ENCODE peak calls at places on chromosomes 5 and 9, in six cellular contexts. T is H1, E is mesendoderm, D is IMR-90, I is H9, B is mesenchymal stem cell. M is an unnamed sample.
A peak's percentile ranks its signal among the peaks of the same experiment; 100 is the strongest.

GRCh38 chr5:172450861-172451695 is 3.2 kb downstream of the SH3PXD2B start:
- DNase-seq in D (no peak), B (peak; percentile 57), I (peak; percentile 70), E (peak; percentile 75), T (peak; percentile 81), M (no peak)

GRCh38 chr9:129878253-129878652 is 43.0 kb downstream of the USP20 start:
- DNase-seq in T (no peak), D (no peak), I (no peak), B (no peak), E (no peak), M (no peak)

GRCh38 chr9:133528887-133529262 is 4.1 kb upstream of the MYMK start:
- DNase-seq in D (no peak), T (no peak), I (no peak), E (no peak), B (no peak), M (no peak)

GRCh38 chr9:108844856-108845255 is 10.9 kb downstream of the ACTL7B start:
- DNase-seq in B (no peak), T (no peak), D (no peak), I (no peak), E (no peak), M (no peak)

GRCh38 chr5:123705741-123706140 is 193.8 kb downstream of the CSNK1G3 start:
- DNase-seq in T (no peak), E (no peak), I (no peak), B (no peak), D (peak; percentile 66), M (no peak)

GRCh38 chr9:95003694-95004451 is 277.4 kb downstream of the AOPEP start:
- DNase-seq in D (peak; percentile 53), B (peak; percentile 60), E (peak; percentile 64), I (peak; percentile 63), T (no peak), M (no peak)

GRCh38 chr9:3441197-3441816 is 84.5 kb downstream of the RFX3 start:
- DNase-seq in B (peak; percentile 71), I (peak; percentile 42), T (no peak), D (peak; percentile 77), E (peak; percentile 70), M (no peak)

GRCh38 chr9:95264954-95265615 is 52.4 kb downstream of the FANCC start:
- DNase-seq in E (peak; percentile 48), I (no peak), T (no peak), B (peak; percentile 52), D (peak; percentile 75), M (no peak)

GRCh38 chr9:76018244-76018643 is 127.8 kb downstream of the PCSK5 start:
- DNase-seq in E (no peak), B (no peak), I (no peak), T (no peak), D (no peak), M (no peak)

GRCh38 chr9:10961883-10962282 is 349.1 kb upstream of the PTPRD start:
- DNase-seq in E (no peak), I (no peak), T (no peak), D (no peak), B (no peak), M (no peak)

GRCh38 chr9:81534138-81534865 is 155.0 kb downstream of the TLE1 start:
- DNase-seq in E (no peak), D (peak; percentile 62), T (no peak), I (no peak), B (peak; percentile 43), M (no peak)

GRCh38 chr9:114738581-114739316 is 56.8 kb upstream of the TEX48 start:
- DNase-seq in I (peak; percentile 65), B (peak; percentile 89), D (peak; percentile 89), T (peak; percentile 78), E (peak; percentile 85), M (peak; percentile 60)

GRCh38 chr5:144183254-144183889 is 12.7 kb downstream of the KCTD16 start:
- DNase-seq in E (no peak), D (peak; percentile 85), I (no peak), B (peak; percentile 43), T (no peak), M (no peak)

GRCh38 chr5:128426090-128426534 is 111.9 kb downstream of the FBN2 start:
- DNase-seq in D (no peak), B (no peak), E (no peak), I (no peak), T (no peak), M (no peak)

GRCh38 chr9:122180633-122181032 is 20.9 kb downstream of the MORN5 start:
- DNase-seq in E (no peak), T (no peak), D (peak; percentile 88), B (peak; percentile 72), I (no peak), M (no peak)

GRCh38 chr5:174972291-174972690 is 247.9 kb downstream of the MSX2 start:
- DNase-seq in I (no peak), T (no peak), E (no peak), D (no peak), B (no peak), M (no peak)

GRCh38 chr5:176174345-176175025 is 63.7 kb upstream of the SIMC1 start:
- DNase-seq in I (no peak), E (no peak), T (peak; percentile 35), D (no peak), B (no peak), M (no peak)

DNA sequence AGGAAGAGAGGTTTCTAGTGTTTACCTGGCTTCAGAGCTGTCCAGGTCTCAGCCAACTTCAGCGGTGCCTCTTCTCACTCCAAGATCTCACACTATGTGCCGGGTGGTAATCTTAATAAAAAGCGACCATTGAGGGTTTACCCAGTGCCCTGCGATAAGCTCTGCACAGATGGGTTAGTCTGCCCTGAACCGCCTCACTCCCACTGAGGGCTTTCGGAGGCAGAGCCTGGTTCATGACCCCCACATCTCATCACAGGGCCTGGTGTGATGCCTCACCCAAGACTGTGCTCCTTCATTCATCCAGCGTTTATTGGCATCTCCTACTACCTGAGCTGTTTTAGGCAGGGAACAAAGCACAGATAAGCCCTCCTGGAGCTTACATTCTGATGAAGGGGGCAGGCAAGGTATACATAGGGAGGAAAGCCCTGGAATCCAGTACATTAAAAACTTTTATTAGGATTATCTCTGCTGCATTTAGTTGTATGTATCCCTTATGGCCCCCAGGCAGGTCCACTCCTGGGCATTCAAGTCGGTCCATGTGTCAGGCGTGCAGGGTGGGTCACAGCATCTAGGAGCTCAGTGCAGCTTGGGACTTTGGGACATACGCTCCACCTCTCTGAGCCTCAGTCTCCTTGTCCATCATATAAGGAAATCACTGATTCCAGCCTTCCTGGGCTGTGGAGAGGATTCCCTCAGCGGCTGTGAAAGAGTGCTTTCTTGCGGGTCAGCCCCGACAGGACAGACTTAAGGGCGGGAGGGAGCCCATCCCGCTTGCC is 613 bp upstream of the COL15A1 start:
- DNase-seq in E (no peak), T (no peak), I (no peak), B (peak; percentile 14), D (no peak), M (no peak)
- H2BK15ac ChIP-seq in E (no peak overlapping the region), T (no peak overlapping the region), I (no peak overlapping the region), B (no peak overlapping the region), D (no peak overlapping the region), M (peak overlapping the region; percentile 76)

GRCh38 chr5:151066920-151067319 is 13.9 kb downstream of the TNIP1 start:
- DNase-seq in B (no peak), T (no peak), E (no peak), I (no peak), D (no peak), M (no peak)

GRCh38 chr5:151067632-151068031 is 13.2 kb downstream of the TNIP1 start:
- DNase-seq in D (no peak), T (no peak), I (no peak), B (no peak), E (no peak), M (no peak)

GRCh38 chr5:151064916-151065499 is 15.8 kb downstream of the TNIP1 start:
- DNase-seq in T (no peak), E (no peak), B (no peak), I (no peak), D (no peak), M (no peak)

GRCh38 chr5:151063590-151063989 is 17.2 kb downstream of the TNIP1 start:
- DNase-seq in D (no peak), T (no peak), E (no peak), I (no peak), B (no peak), M (no peak)

GRCh38 chr5:151065609-151066008 is 15.2 kb downstream of the TNIP1 start:
- DNase-seq in T (no peak), D (no peak), B (no peak), I (no peak), E (no peak), M (no peak)
- H3K4me1 ChIP-seq in T (peaks cover 3% of the 10 kb centered on the region), D (peaks cover 42% of the 10 kb centered on the region), B (peaks cover 73% of the 10 kb centered on the region), I (no peaks in the 10 kb centered on the region), E (no peaks in the 10 kb centered on the region), M (no peaks in the 10 kb centered on the region)

GRCh38 chr5:42570946-42571625 is 147.8 kb downstream of the GHR start:
- DNase-seq in B (peak; percentile 15), D (peak; percentile 1), I (no peak), E (no peak), T (no peak), M (no peak)

GRCh38 chr5:42571626-42571960 is 148.4 kb downstream of the GHR start:
- DNase-seq in T (no peak), E (no peak), B (no peak), D (no peak), I (no peak), M (no peak)

GRCh38 chr5:42569953-42570548 is 146.8 kb downstream of the GHR start:
- DNase-seq in D (no peak), B (no peak), I (no peak), T (no peak), E (no peak), M (no peak)

GRCh38 chr5:42566658-42567313 is 143.5 kb downstream of the GHR start:
- DNase-seq in I (no peak), D (no peak), B (no peak), T (no peak), E (no peak), M (no peak)

DNA sequence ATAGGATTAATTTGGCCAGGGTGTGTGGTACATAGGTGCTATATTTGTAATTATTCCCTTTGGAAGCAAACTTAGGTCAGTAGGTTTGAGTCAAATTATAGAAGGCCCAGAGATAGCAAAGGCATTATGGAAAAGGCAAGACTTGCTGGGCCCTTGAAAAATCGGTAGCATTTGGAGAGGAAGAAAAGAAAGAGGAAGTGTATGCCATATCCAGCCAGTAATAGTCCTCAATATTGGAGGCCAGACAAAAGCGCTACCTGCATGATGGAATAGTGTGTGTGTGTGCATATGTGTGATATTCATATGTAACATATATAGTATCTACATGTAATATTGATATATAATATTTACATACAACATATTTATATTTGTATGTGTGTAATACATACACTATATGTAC is 146.1 kb downstream of the GHR start:
- DNase-seq in E (no peak), I (no peak), B (no peak), T (no peak), D (no peak), M (no peak)
- H2BK15ac ChIP-seq in E (no peak overlapping the region), I (no peak overlapping the region), B (no peak overlapping the region), T (no peak overlapping the region), D (no peak overlapping the region), M (no peak overlapping the region)

DNA sequence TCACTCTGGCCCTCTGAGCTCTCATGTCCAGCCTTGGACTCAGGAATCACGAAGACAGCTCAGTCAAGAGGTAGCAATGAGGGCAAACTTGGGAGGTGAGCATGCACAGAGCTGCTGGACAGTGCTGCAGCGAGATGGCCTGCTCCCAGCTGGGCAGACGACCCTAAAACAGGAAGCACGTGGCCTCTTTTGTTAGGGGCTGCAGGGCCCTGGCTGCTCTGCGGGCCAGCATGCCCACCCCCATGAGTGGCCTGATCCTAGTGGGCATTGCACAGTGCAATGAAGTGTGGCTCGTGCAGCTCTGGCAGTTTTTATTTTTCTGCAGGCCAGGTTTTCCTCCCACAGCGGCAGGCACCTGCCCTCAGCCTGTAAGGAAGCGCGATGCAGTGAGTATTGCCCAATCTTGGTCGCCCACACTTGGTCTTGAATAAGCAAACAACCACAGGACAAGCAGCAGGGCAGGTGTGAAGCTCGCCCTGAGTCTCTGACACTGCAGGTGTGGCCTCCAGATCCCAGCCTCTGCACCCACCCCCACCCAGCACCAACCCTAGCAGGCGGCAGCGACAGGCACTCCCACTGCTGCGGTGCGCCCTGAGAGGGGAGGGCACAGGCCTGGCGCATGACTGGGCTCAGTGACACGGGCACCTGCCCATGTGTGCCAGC is 60.8 kb downstream of the SEMA4D start:
- DNase-seq in I (no peak), T (no peak), E (no peak), B (no peak), D (no peak), M (no peak)
- H3K4me1 ChIP-seq in I (peaks cover 27% of the 10 kb centered on the region), T (peaks cover 22% of the 10 kb centered on the region), E (peaks cover 5% of the 10 kb centered on the region), B (peaks cover 53% of the 10 kb centered on the region), D (peaks cover 7% of the 10 kb centered on the region), M (no peaks in the 10 kb centered on the region)

M was measured in neuronal stem cell.